ENCODE peak calls at places on chromosomes 4 and X, in six cellular contexts. One of them, this sample, is unnamed.

GRCh38 chr4:127188847-127189246 is 443.9 kb upstream of the INTU start:
- DNase-seq in upper lobe of right lung: no peak
- DNase-seq in left ventricle myocardium inferior: no peak
- DNase-seq in ovary: no peak
- DNase-seq in mesendoderm: peak; percentile 65
- DNase-seq in AG04450: no peak
- DNase-seq in this sample: no peak

GRCh38 chr4:84971319-84971932 is 4.9 kb upstream of the WDFY3 start:
- DNase-seq in upper lobe of right lung: no peak
- DNase-seq in left ventricle myocardium inferior: no peak
- DNase-seq in ovary: no peak
- DNase-seq in mesendoderm: peak; percentile 63
- DNase-seq in AG04450: no peak
- DNase-seq in this sample: no peak

GRCh38 chr4:48133668-48134444 is at the start of gene TXK:
- DNase-seq in upper lobe of right lung: no peak
- DNase-seq in left ventricle myocardium inferior: no peak
- DNase-seq in ovary: no peak
- DNase-seq in mesendoderm: no peak
- DNase-seq in AG04450: no peak
- DNase-seq in this sample: no peak

GRCh38 chr4:109434007-109434792 is 585 bp downstream of the SEC24B start:
- DNase-seq in upper lobe of right lung: peak; percentile 78
- DNase-seq in left ventricle myocardium inferior: peak; percentile 44
- DNase-seq in ovary: peak; percentile 40
- DNase-seq in mesendoderm: peak; percentile 52
- DNase-seq in AG04450: no peak
- DNase-seq in this sample: no peak

GRCh38 chr4:123297836-123298235 is 98.8 kb upstream of the SPRY1 start:
- DNase-seq in upper lobe of right lung: no peak
- DNase-seq in left ventricle myocardium inferior: no peak
- DNase-seq in ovary: no peak
- DNase-seq in mesendoderm: no peak
- DNase-seq in AG04450: no peak
- DNase-seq in this sample: no peak

GRCh38 chr4:56414135-56414675 is 21.2 kb downstream of the PPAT start:
- DNase-seq in upper lobe of right lung: no peak
- DNase-seq in left ventricle myocardium inferior: no peak
- DNase-seq in ovary: no peak
- DNase-seq in mesendoderm: peak; percentile 28
- DNase-seq in AG04450: no peak
- DNase-seq in this sample: no peak

GRCh38 chr4:168731006-168731636 is 234.3 kb downstream of the PALLD start:
- DNase-seq in upper lobe of right lung: no peak
- DNase-seq in left ventricle myocardium inferior: no peak
- DNase-seq in ovary: no peak
- DNase-seq in mesendoderm: no peak
- DNase-seq in AG04450: no peak
- DNase-seq in this sample: no peak

GRCh38 chrX:40922307-40922706 is 162.9 kb upstream of the USP9X start:
- DNase-seq in upper lobe of right lung: no peak
- DNase-seq in left ventricle myocardium inferior: no peak
- DNase-seq in ovary: no peak
- DNase-seq in mesendoderm: peak; percentile 77
- DNase-seq in AG04450: no peak
- DNase-seq in this sample: no peak

GRCh38 chr4:48336471-48336870 is 4.9 kb upstream of the SLAIN2 start:
- DNase-seq in upper lobe of right lung: no peak
- DNase-seq in left ventricle myocardium inferior: no peak
- DNase-seq in ovary: no peak
- DNase-seq in mesendoderm: no peak
- DNase-seq in AG04450: no peak
- DNase-seq in this sample: no peak

GRCh38 chr4:67460574-67460973 is 84.7 kb downstream of the CENPC start:
- DNase-seq in upper lobe of right lung: no peak
- DNase-seq in left ventricle myocardium inferior: no peak
- DNase-seq in ovary: no peak
- DNase-seq in mesendoderm: no peak
- DNase-seq in AG04450: no peak
- DNase-seq in this sample: no peak

GRCh38 chr4:138010639-138011038 is 231.5 kb downstream of the SLC7A11 start:
- DNase-seq in upper lobe of right lung: no peak
- DNase-seq in left ventricle myocardium inferior: no peak
- DNase-seq in ovary: no peak
- DNase-seq in mesendoderm: no peak
- DNase-seq in AG04450: no peak
- DNase-seq in this sample: no peak

GRCh38 chrX:56833626-56834025 is 104.6 kb downstream of the NBDY start:
- DNase-seq in upper lobe of right lung: no peak
- DNase-seq in left ventricle myocardium inferior: no peak
- DNase-seq in ovary: no peak
- DNase-seq in mesendoderm: no peak
- DNase-seq in AG04450: no peak
- DNase-seq in this sample: no peak

GRCh38 chrX:96389314-96390048 is 295.2 kb upstream of the DIAPH2 start:
- DNase-seq in upper lobe of right lung: no peak
- DNase-seq in left ventricle myocardium inferior: no peak
- DNase-seq in ovary: no peak
- DNase-seq in mesendoderm: no peak
- DNase-seq in AG04450: no peak
- DNase-seq in this sample: no peak

GRCh38 chr4:150354214-150354796 is 227.6 kb upstream of the MAB21L2 start:
- DNase-seq in upper lobe of right lung: no peak
- DNase-seq in left ventricle myocardium inferior: no peak
- DNase-seq in ovary: no peak
- DNase-seq in mesendoderm: peak; percentile 25
- DNase-seq in AG04450: no peak
- DNase-seq in this sample: no peak

GRCh38 chrX:49228185-49228584 is 5.0 kb downstream of the CACNA1F start:
- DNase-seq in upper lobe of right lung: no peak
- DNase-seq in left ventricle myocardium inferior: no peak
- DNase-seq in ovary: no peak
- DNase-seq in mesendoderm: no peak
- DNase-seq in AG04450: no peak
- DNase-seq in this sample: no peak

GRCh38 chr4:113820164-113820563 is 58.6 kb upstream of the CAMK2D start:
- DNase-seq in upper lobe of right lung: no peak
- DNase-seq in left ventricle myocardium inferior: no peak
- DNase-seq in ovary: no peak
- DNase-seq in mesendoderm: no peak
- DNase-seq in AG04450: no peak
- DNase-seq in this sample: no peak

GRCh38 chr4:38620527-38620926 is 43.5 kb upstream of the KLF3 start:
- DNase-seq in upper lobe of right lung: no peak
- DNase-seq in left ventricle myocardium inferior: no peak
- DNase-seq in ovary: no peak
- DNase-seq in mesendoderm: no peak
- DNase-seq in AG04450: no peak
- DNase-seq in this sample: no peak

GRCh38 chrX:134177527-134177926 is 59.5 kb upstream of the CCDC160 start:
- DNase-seq in upper lobe of right lung: no peak
- DNase-seq in left ventricle myocardium inferior: no peak
- DNase-seq in ovary: no peak
- DNase-seq in mesendoderm: no peak
- DNase-seq in AG04450: no peak
- DNase-seq in this sample: no peak

DNA sequence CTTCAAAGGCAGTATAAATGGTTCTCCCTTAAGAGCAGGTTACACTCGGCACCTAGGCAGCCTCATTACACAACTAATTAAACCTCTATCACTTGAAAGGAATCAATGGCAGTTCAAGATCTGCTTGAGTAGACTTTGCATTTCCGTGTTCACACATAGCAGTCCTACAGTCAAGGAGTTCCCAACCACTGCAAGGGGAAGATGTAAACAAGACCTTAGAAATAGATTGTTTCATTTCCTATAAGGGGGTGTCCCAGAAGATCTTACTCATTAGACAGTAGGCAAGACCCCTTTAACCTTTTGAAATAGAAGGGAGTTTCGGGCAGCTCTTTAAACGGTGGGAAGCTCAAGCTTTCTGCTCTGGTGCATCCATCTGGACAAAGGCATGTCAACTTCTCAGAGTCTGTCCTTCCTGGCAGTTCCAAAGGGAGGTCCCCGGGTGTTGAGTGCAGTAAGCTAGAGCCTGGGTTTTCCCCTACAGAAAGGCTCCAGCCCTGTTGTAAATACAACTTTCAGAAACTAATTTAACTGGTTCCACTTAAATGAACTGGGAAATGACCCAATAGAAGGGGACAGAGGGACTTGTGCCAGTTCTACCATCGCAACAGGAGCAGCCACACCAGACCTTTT is 150.8 kb downstream of the RBMX2 start:
- DNase-seq in upper lobe of right lung: no peak
- DNase-seq in left ventricle myocardium inferior: no peak
- DNase-seq in ovary: no peak
- DNase-seq in mesendoderm: no peak
- DNase-seq in AG04450: no peak
- DNase-seq in this sample: no peak
- H3K4me3 ChIP-seq in upper lobe of right lung: no peak overlapping the region
- H3K4me3 ChIP-seq in left ventricle myocardium inferior: no peak overlapping the region
- H3K4me3 ChIP-seq in ovary: no peak overlapping the region
- H3K4me3 ChIP-seq in mesendoderm: no peak overlapping the region
- H3K4me3 ChIP-seq in AG04450: no peak overlapping the region
- H3K4me3 ChIP-seq in this sample: no peak overlapping the region

DNA sequence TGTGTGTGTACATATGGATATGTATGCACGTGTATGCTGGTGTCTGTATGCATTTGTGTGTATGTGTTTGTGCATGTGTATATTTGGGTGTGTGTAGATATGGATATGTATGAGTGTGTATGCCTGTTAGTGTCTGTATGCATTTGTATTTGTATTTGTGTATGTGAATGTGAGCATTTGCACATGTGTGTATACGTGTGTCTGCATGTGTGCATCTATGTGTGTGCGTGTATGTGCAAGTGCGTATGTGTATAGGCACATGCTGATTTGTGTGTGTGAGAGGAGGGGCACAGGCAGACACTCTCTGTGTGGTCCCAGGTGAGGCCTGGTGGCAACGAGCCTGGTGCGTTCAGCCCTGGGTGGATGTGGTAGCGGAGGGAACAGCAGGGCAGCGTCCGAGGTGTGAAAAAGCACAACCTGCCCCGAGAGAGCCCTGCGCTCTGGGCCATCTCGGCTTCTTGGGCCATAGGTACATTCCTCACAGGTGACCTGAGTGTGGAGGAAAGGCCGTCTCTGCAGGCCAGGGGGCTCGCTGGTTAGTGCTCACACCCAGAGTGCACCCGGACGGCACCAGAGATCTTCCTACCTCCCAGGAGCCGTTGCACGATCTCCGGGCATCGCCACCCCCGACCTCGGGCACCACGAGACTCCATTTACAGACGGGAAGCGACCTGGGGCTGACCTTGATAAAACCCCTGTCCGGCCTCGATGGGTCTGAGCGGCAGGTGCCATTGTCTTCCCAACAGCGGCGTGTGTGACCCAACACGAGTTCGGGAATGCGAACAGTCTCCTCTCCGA is 45.0 kb downstream of the ASMT start:
- DNase-seq in upper lobe of right lung: no peak
- DNase-seq in left ventricle myocardium inferior: no peak
- DNase-seq in ovary: no peak
- DNase-seq in mesendoderm: no peak
- DNase-seq in AG04450: no peak
- DNase-seq in this sample: no peak
- H3K4me3 ChIP-seq in upper lobe of right lung: no peak overlapping the region
- H3K4me3 ChIP-seq in left ventricle myocardium inferior: no peak overlapping the region
- H3K4me3 ChIP-seq in ovary: no peak overlapping the region
- H3K4me3 ChIP-seq in mesendoderm: no peak overlapping the region
- H3K4me3 ChIP-seq in AG04450: no peak overlapping the region
- H3K4me3 ChIP-seq in this sample: no peak overlapping the region

GRCh38 chrX:71540801-71541545 is 8.1 kb downstream of the OGT start:
- DNase-seq in upper lobe of right lung: no peak
- DNase-seq in left ventricle myocardium inferior: no peak
- DNase-seq in ovary: no peak
- DNase-seq in mesendoderm: peak; percentile 24
- DNase-seq in AG04450: no peak
- DNase-seq in this sample: no peak
- H3K4me3 ChIP-seq in upper lobe of right lung: no peak overlapping the region
- H3K4me3 ChIP-seq in left ventricle myocardium inferior: peak overlapping the region; percentile 14
- H3K4me3 ChIP-seq in ovary: no peak overlapping the region
- H3K4me3 ChIP-seq in mesendoderm: no peak overlapping the region
- H3K4me3 ChIP-seq in AG04450: no peak overlapping the region
- H3K4me3 ChIP-seq in this sample: peak overlapping the region; percentile 8

GRCh38 chr4:77147400-77147782 is 9.6 kb upstream of the CCNG2 start:
- DNase-seq in upper lobe of right lung: no peak
- DNase-seq in left ventricle myocardium inferior: no peak
- DNase-seq in ovary: no peak
- DNase-seq in mesendoderm: no peak
- DNase-seq in AG04450: no peak
- DNase-seq in this sample: no peak

GRCh38 chr4:77142642-77143020 is 14.4 kb upstream of the CCNG2 start:
- DNase-seq in upper lobe of right lung: no peak
- DNase-seq in left ventricle myocardium inferior: no peak
- DNase-seq in ovary: no peak
- DNase-seq in mesendoderm: no peak
- DNase-seq in AG04450: no peak
- DNase-seq in this sample: no peak

GRCh38 chr4:77148081-77148480 is 8.9 kb upstream of the CCNG2 start:
- DNase-seq in upper lobe of right lung: no peak
- DNase-seq in left ventricle myocardium inferior: no peak
- DNase-seq in ovary: no peak
- DNase-seq in mesendoderm: no peak
- DNase-seq in AG04450: no peak
- DNase-seq in this sample: no peak

GRCh38 chr4:77146426-77147399 is 10.3 kb upstream of the CCNG2 start:
- DNase-seq in upper lobe of right lung: no peak
- DNase-seq in left ventricle myocardium inferior: no peak
- DNase-seq in ovary: no peak
- DNase-seq in mesendoderm: peak; percentile 45
- DNase-seq in AG04450: no peak
- DNase-seq in this sample: no peak

DNA sequence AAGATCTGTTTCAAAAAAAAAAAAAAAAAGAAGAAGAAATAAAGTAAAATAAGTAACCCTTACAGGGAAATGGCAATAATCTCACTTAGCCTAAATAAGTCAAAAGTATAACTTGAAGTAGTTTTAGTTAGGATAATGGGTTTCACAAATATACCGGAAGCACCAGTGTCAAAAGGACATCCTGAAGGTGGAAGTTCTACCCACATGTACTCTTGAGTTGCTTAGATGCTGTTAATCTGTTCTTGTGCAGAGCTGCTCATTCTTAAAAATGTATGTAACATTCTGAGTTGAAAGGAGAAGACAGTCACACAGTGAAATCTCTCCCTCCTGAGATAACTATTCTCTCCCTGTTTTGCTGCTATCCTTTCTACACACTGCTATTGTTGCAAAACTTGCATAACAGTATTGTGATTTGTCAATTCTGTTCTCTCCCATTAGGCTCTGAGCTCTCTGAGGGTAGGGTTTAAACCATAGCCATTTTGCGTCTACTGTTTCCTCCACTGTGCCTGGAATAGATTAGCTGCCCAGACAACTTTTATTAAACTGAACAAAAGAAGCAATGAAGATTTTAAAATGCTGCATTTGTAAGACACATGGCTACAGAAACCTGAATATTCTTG is 11.1 kb upstream of the CCNG2 start:
- DNase-seq in upper lobe of right lung: no peak
- DNase-seq in left ventricle myocardium inferior: no peak
- DNase-seq in ovary: no peak
- DNase-seq in mesendoderm: no peak
- DNase-seq in AG04450: no peak
- DNase-seq in this sample: no peak
- H3K4me3 ChIP-seq in upper lobe of right lung: no peak overlapping the region
- H3K4me3 ChIP-seq in left ventricle myocardium inferior: no peak overlapping the region
- H3K4me3 ChIP-seq in ovary: no peak overlapping the region
- H3K4me3 ChIP-seq in mesendoderm: no peak overlapping the region
- H3K4me3 ChIP-seq in AG04450: no peak overlapping the region
- H3K4me3 ChIP-seq in this sample: no peak overlapping the region

GRCh38 chr4:173504181-173504503 is 25.9 kb downstream of the HAND2 start:
- DNase-seq in upper lobe of right lung: no peak
- DNase-seq in left ventricle myocardium inferior: peak; percentile 37
- DNase-seq in ovary: no peak
- DNase-seq in mesendoderm: no peak
- DNase-seq in AG04450: no peak
- DNase-seq in this sample: no peak
- H3K4me3 ChIP-seq in upper lobe of right lung: no peak overlapping the region
- H3K4me3 ChIP-seq in left ventricle myocardium inferior: no peak overlapping the region
- H3K4me3 ChIP-seq in ovary: no peak overlapping the region
- H3K4me3 ChIP-seq in mesendoderm: no peak overlapping the region
- H3K4me3 ChIP-seq in AG04450: no peak overlapping the region
- H3K4me3 ChIP-seq in this sample: no peak overlapping the region

This sample was measured in Panc1.